ENCODE peak calls at places on chromosomes 5 and 9, in seven cellular contexts. X is esophagus muscularis mucosa, S is GM12878, A is stomach, J is GM23338, V is transverse colon, E is sigmoid colon. Q is an unnamed sample.
A peak's percentile ranks its signal among the peaks of the same experiment; 100 is the strongest.

GRCh38 chr9:127567898-127568617 is 44.0 kb upstream of the STXBP1 start:
- DNase-seq in X (no peak), V (peak; percentile 36), A (no peak), J (peak; percentile 72), E (no peak), S (no peak), Q (peak; percentile 84)

GRCh38 chr5:64958757-64959391 is 190.1 kb downstream of the CWC27 start:
- DNase-seq in V (no peak), S (no peak), X (no peak), E (no peak), J (peak; percentile 22), A (no peak), Q (no peak)

GRCh38 chr5:62643556-62644451 is 65.2 kb downstream of the LRRC70 start:
- DNase-seq in E (no peak), S (no peak), V (no peak), X (no peak), J (no peak), A (no peak), Q (no peak)

GRCh38 chr9:107969727-107970126 is 480.2 kb upstream of the KLF4 start:
- DNase-seq in S (no peak), X (no peak), E (no peak), J (no peak), A (no peak), V (no peak), Q (no peak)

GRCh38 chr5:122153230-122153629 is 23.9 kb downstream of the ZNF474 start:
- DNase-seq in A (no peak), S (no peak), V (no peak), X (no peak), E (no peak), J (no peak), Q (no peak)

GRCh38 chr5:109987355-109987754 is 297.6 kb downstream of the MAN2A1 start:
- DNase-seq in E (no peak), J (no peak), A (no peak), S (no peak), V (no peak), X (no peak), Q (no peak)

GRCh38 chr9:14203366-14204056 is 110.4 kb downstream of the NFIB start:
- DNase-seq in X (no peak), E (peak; percentile 88), V (peak; percentile 75), A (peak; percentile 80), S (no peak), J (no peak), Q (no peak)

GRCh38 chr5:139468421-139468931 is 2.3 kb upstream of the SMIM33 start:
- DNase-seq in A (no peak), J (peak; percentile 51), V (no peak), E (no peak), X (no peak), S (no peak), Q (no peak)

GRCh38 chr9:27799326-27799725 is 226.0 kb upstream of the C9orf72 start:
- DNase-seq in J (no peak), A (no peak), V (no peak), E (no peak), S (no peak), X (no peak), Q (no peak)

GRCh38 chr9:76562511-76562911 is 103.5 kb downstream of the GCNT1 start:
- DNase-seq in A (no peak), J (no peak), S (peak; percentile 38), E (no peak), V (no peak), X (no peak), Q (no peak)

GRCh38 chr9:120965344-120966004 is 38.9 kb upstream of the TRAF1 start:
- DNase-seq in A (no peak), V (no peak), S (no peak), E (no peak), X (no peak), J (peak; percentile 90), Q (no peak)

GRCh38 chr9:127214421-127215265 is 49.9 kb upstream of the GARNL3 start:
- DNase-seq in V (peak; percentile 63), E (no peak), J (peak; percentile 91), A (peak; percentile 79), S (no peak), X (no peak), Q (peak; percentile 81)

GRCh38 chr5:141514330-141515111 is 25.6 kb downstream of the PCDHGC5 start:
- DNase-seq in V (no peak), J (peak; percentile 85), X (no peak), S (no peak), A (no peak), E (no peak), Q (no peak)

DNA sequence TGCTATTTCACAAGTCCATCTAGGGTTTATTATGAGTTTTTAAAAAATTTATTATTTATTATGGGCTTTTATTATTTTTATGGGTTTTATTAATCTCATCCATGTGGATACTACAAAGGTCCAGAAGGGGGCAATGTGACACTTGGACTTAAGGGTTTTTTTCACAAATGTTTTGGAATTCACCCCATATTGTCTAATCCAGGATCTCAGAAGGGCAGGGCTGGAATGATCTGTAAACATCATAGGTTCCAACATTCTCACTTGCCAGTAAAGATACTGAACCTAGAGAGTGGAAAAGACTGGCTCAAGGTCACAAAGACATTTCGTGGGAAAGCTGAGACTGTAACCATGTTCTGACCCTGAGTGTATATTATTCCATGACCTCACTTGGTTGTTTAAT is 35.6 kb downstream of the NIM1K start:
- DNase-seq in X (no peak), E (no peak), S (no peak), A (no peak), J (peak; percentile 62), V (no peak), Q (no peak)
- H3K4me3 ChIP-seq in X (no peak overlapping the region), E (no peak overlapping the region), S (no peak overlapping the region), A (no peak overlapping the region), J (no peak overlapping the region), V (no peak overlapping the region), Q (no peak overlapping the region)

GRCh38 chr5:17399931-17400330 is 98.1 kb upstream of the TAF11L2 start:
- DNase-seq in X (no peak), E (no peak), J (no peak), V (no peak), S (no peak), A (no peak), Q (no peak)

GRCh38 chr5:17396247-17396646 is 101.8 kb upstream of the TAF11L2 start:
- DNase-seq in X (peak; percentile 12), E (no peak), J (no peak), S (no peak), A (no peak), V (no peak), Q (no peak)

GRCh38 chr5:17400724-17401508 is 97.1 kb upstream of the TAF11L2 start:
- DNase-seq in A (no peak), J (peak; percentile 53), X (peak; percentile 80), V (no peak), S (no peak), E (no peak), Q (peak; percentile 84)

GRCh38 chr5:17398866-17399835 is 98.9 kb upstream of the TAF11L2 start:
- DNase-seq in A (no peak), X (peak; percentile 50), J (no peak), E (no peak), S (no peak), V (no peak), Q (no peak)

GRCh38 chr5:17398439-17398838 is 99.6 kb upstream of the TAF11L2 start:
- DNase-seq in E (no peak), A (no peak), V (no peak), X (peak; percentile 0), J (no peak), S (no peak), Q (no peak)
- TF ChIP-seq POLR2AphosphoS5 in E (no peak), A (no peak), V (no peak), X (no peak), J (no peak), S (no peak), Q (no peak)

GRCh38 chr9:89493671-89494070 is 4.2 kb downstream of the SEMA4D start:
- DNase-seq in J (peak; percentile 39), A (no peak), S (no peak), X (no peak), E (no peak), V (no peak), Q (no peak)
- H3K4me1 ChIP-seq in J (peaks cover 71% of the 10 kb centered on the region), A (peaks cover 70% of the 10 kb centered on the region), S (peaks cover 51% of the 10 kb centered on the region), X (peaks cover 24% of the 10 kb centered on the region), E (peaks cover 9% of the 10 kb centered on the region), V (peaks cover 16% of the 10 kb centered on the region), Q (peaks cover 91% of the 10 kb centered on the region)

GRCh38 chr5:97142521-97143254 is at the start of gene LIX1:
- DNase-seq in A (no peak), X (no peak), E (no peak), S (no peak), V (peak; percentile 26), J (peak; percentile 89), Q (no peak)
- H3K4me3 ChIP-seq in A (no peak within 1 kb of the TSS), X (no peak within 1 kb of the TSS), E (no peak within 1 kb of the TSS), S (no peak within 1 kb of the TSS), V (no peak within 1 kb of the TSS), J (no peak within 1 kb of the TSS), Q (no peak within 1 kb of the TSS)

DNA sequence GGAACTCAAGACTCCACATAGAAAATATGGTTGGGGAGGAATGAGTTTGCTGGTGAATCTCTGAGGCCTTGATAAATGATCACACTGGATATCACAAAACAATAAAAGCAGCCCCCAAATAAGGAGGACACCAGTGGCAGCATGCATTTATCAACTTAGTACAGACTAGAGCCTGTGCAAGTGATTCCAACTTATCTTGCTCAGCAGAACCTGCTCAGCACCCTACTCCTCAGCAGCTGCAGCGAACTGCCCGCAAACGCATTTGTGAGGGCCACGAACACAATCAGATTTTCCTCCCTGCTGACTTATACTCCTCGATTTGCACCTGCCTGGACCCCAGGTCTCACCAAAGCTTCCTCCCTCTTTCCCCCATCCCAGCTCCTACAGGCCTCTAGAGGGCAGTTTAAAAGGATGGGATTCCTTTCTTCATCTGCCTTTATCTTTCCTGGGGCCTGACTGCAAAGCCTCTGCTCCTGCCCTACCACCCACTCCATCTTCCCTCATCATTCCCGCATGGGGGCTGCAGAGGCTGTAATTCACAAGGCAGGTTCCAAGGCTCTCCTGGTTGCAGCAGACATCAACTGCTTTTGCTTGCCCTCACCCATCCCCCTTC is 41.2 kb downstream of the ANKS6 start:
- DNase-seq in V (no peak), S (no peak), A (no peak), E (no peak), J (peak; percentile 44), X (no peak), Q (no peak)
- TF ChIP-seq POLR2AphosphoS5 in V (no peak), S (no peak), A (no peak), E (no peak), J (no peak), X (no peak), Q (no peak)